ENCODE peak calls at places on chromosomes 16 and 17, in seven cellular contexts. T is stimulated activated CD4-positive, alpha-beta T cell treated with anti-CD3 and anti-CD28 coated beads, Interleukin-2, amount 100 ng/mL, for 48 hours; O is AML-193; A is naive thymus-derived CD4-positive, alpha-beta T cell; M is anterior cingulate cortex; Y is HTR-8/SVneo; J is amygdala. Q is an unnamed sample.

GRCh38 chr17:34713687-34714086 is 134.3 kb downstream of the TMEM132E start:
- DNase-seq in A (no peak), M (no peak), O (no peak), J (no peak), Y (no peak), T (no peak), Q (no peak)

GRCh38 chr17:39676198-39676819 is 8.1 kb downstream of the PNMT start:
- DNase-seq in O (no peak), T (no peak), Y (no peak), A (peak), M (peak), J (peak), Q (no peak)

GRCh38 chr17:15502315-15503112 is 35.1 kb upstream of the CDRT4 start:
- DNase-seq in M (peak), O (peak), T (peak), J (peak), A (peak), Y (peak), Q (peak)

GRCh38 chr17:38674013-38674748 is 576 bp downstream of the EPOP start:
- DNase-seq in Y (no peak), A (peak), O (no peak), J (no peak), T (no peak), M (no peak), Q (peak)

GRCh38 chr17:76136276-76137025 is 4.6 kb downstream of the FOXJ1 start:
- DNase-seq in M (no peak), T (no peak), J (no peak), A (no peak), O (no peak), Y (no peak), Q (no peak)

GRCh38 chr16:77579283-77579985 is 142.9 kb upstream of the NUDT7 start:
- DNase-seq in J (no peak), O (no peak), M (no peak), Y (no peak), T (no peak), A (no peak), Q (no peak)

GRCh38 chr16:11250091-11250785 is 5.8 kb downstream of the SOCS1 start:
- DNase-seq in A (no peak), J (no peak), M (no peak), T (peak), O (no peak), Y (no peak), Q (no peak)

GRCh38 chr17:39231091-39231561 is 5.4 kb upstream of the STAC2 start:
- DNase-seq in A (no peak), M (no peak), O (no peak), T (no peak), J (no peak), Y (no peak), Q (no peak)

GRCh38 chr17:46013127-46013501 is 14.1 kb downstream of the STH start:
- DNase-seq in M (no peak), A (no peak), T (no peak), J (no peak), O (no peak), Y (no peak), Q (no peak)

GRCh38 chr16:89170346-89171215 is 967 bp upstream of the CDH15 start:
- DNase-seq in J (no peak), M (no peak), O (no peak), A (no peak), T (no peak), Y (no peak), Q (no peak)

GRCh38 chr17:29344201-29344856 is 45.8 kb upstream of the TAOK1 start:
- DNase-seq in O (no peak), T (no peak), A (no peak), M (no peak), J (no peak), Y (no peak), Q (no peak)

GRCh38 chr17:34391241-34391640 is 28.2 kb upstream of the CCL1 start:
- DNase-seq in O (no peak), M (no peak), Y (no peak), T (no peak), A (no peak), J (no peak), Q (no peak)

GRCh38 chr16:27404163-27404823 is 2.3 kb downstream of the IL21R start:
- DNase-seq in A (no peak), J (no peak), T (peak), Y (no peak), M (no peak), O (no peak), Q (no peak)

GRCh38 chr17:32976131-32976530 is 15.5 kb upstream of the SPACA3 start:
- DNase-seq in T (no peak), M (no peak), Y (no peak), J (no peak), A (no peak), O (no peak), Q (no peak)

GRCh38 chr17:65558311-65558682 is 3.2 kb downstream of the AXIN2 start:
- DNase-seq in O (no peak), A (no peak), Y (no peak), M (no peak), J (no peak), T (no peak), Q (no peak)